ENCODE peak calls at places on chromosomes 5 and 9, in ten cellular contexts. R is NCI-H187, L is fibroblast of pulmonary artery, J is hippocampal formation, V is endothelial cell, N is NCI-H1417, T is suprapubic skin, W is NCI-H1092 treated with DMSO at 0.1 percent for 48 hours, Z is AG08396, X is Ammon's horn. F is an unnamed sample.

GRCh38 chr5:4199461-4199860 is 603.8 kb downstream of the IRX1 start:
- DNase-seq in R (no peak), L (no peak), J (no peak), V (no peak), N (no peak), T (no peak), W (no peak), Z (no peak), X (no peak), F (no peak)

GRCh38 chr5:169094586-169095409 is 206.1 kb downstream of the SLIT3 start:
- DNase-seq in R (no peak), L (peak), J (no peak), V (no peak), N (no peak), T (no peak), W (no peak), Z (peak), X (no peak), F (no peak)

GRCh38 chr5:149761461-149761860 is 31.4 kb downstream of the PPARGC1B start:
- DNase-seq in R (no peak), L (no peak), J (no peak), V (no peak), N (no peak), T (no peak), W (no peak), Z (no peak), X (no peak), F (no peak)

GRCh38 chr9:6243746-6244145 is 28.1 kb downstream of the IL33 start:
- DNase-seq in R (no peak), L (no peak), J (no peak), V (no peak), N (no peak), T (no peak), W (no peak), Z (no peak), X (no peak), F (no peak)

GRCh38 chr5:10724799-10725507 is 36.1 kb downstream of the DAP start:
- DNase-seq in R (no peak), L (peak), J (no peak), V (no peak), N (no peak), T (no peak), W (peak), Z (peak), X (no peak), F (no peak)

GRCh38 chr9:95880011-95880690 is 4.7 kb downstream of the ERCC6L2 start:
- DNase-seq in R (no peak), L (peak), J (no peak), V (no peak), N (no peak), T (no peak), W (no peak), Z (peak), X (no peak), F (no peak)

GRCh38 chr9:136847065-136847826 is 2.0 kb upstream of the PHPT1 start:
- DNase-seq in R (no peak), L (peak), J (no peak), V (peak), N (no peak), T (no peak), W (no peak), Z (no peak), X (no peak), F (no peak)

GRCh38 chr9:110089681-110090370 is 118.1 kb downstream of the C9orf152 start:
- DNase-seq in R (no peak), L (no peak), J (no peak), V (no peak), N (peak), T (no peak), W (peak), Z (no peak), X (no peak), F (no peak)

GRCh38 chr5:95986937-95987520 is 25.4 kb upstream of the ELL2 start:
- DNase-seq in R (no peak), L (no peak), J (no peak), V (no peak), N (no peak), T (no peak), W (no peak), Z (no peak), X (no peak), F (no peak)

GRCh38 chr5:158746979-158747378 is 352.7 kb downstream of the EBF1 start:
- DNase-seq in R (no peak), L (no peak), J (no peak), V (no peak), N (no peak), T (no peak), W (no peak), Z (no peak), X (no peak), F (no peak)

GRCh38 chr5:55668356-55668755 is 43.8 kb downstream of the SLC38A9 start:
- DNase-seq in R (no peak), L (peak), J (no peak), V (no peak), N (no peak), T (no peak), W (no peak), Z (peak), X (no peak), F (no peak)

GRCh38 chr5:77218263-77218662 is 7.8 kb downstream of the PDE8B start:
- DNase-seq in R (no peak), L (no peak), J (no peak), V (no peak), N (no peak), T (no peak), W (no peak), Z (no peak), X (no peak), F (no peak)

GRCh38 chr9:78714591-78714990 is 417.7 kb downstream of the PSAT1 start:
- DNase-seq in R (no peak), L (no peak), J (no peak), V (no peak), N (no peak), T (no peak), W (no peak), Z (no peak), X (no peak), F (no peak)

GRCh38 chr5:111486055-111486454 is 26.3 kb downstream of the STARD4 start:
- DNase-seq in R (no peak), L (no peak), J (no peak), V (no peak), N (no peak), T (no peak), W (no peak), Z (no peak), X (no peak), F (no peak)

GRCh38 chr9:128118472-128118857 is 9.1 kb downstream of the PTGES2 start:
- DNase-seq in R (no peak), L (no peak), J (no peak), V (no peak), N (no peak), T (no peak), W (no peak), Z (no peak), X (no peak), F (no peak)

GRCh38 chr9:38619556-38620447 is 594 bp downstream of the ANKRD18A start:
- DNase-seq in R (no peak), L (no peak), J (no peak), V (peak), N (no peak), T (no peak), W (peak), Z (no peak), X (no peak), F (no peak)

GRCh38 chr5:135944967-135945560 is 9.7 kb downstream of the LECT2 start:
- DNase-seq in R (peak), L (peak), J (peak), V (peak), N (peak), T (no peak), W (peak), Z (peak), X (peak), F (peak)

GRCh38 chr5:10912435-10912834 is 151.4 kb upstream of the DAP start:
- DNase-seq in R (no peak), L (no peak), J (no peak), V (no peak), N (no peak), T (no peak), W (no peak), Z (no peak), X (peak), F (no peak)

GRCh38 chr9:137168907-137169763 is 716 bp downstream of the LRRC26 start:
- DNase-seq in R (no peak), L (no peak), J (peak), V (peak), N (peak), T (no peak), W (peak), Z (peak), X (no peak), F (peak)

GRCh38 chr5:159581502-159582249 is 251.4 kb upstream of the IL12B start:
- DNase-seq in R (no peak), L (peak), J (no peak), V (no peak), N (peak), T (no peak), W (peak), Z (peak), X (peak), F (no peak)

GRCh38 chr5:51273871-51274270 is 109.4 kb upstream of the ISL1 start:
- DNase-seq in R (no peak), L (no peak), J (no peak), V (no peak), N (no peak), T (no peak), W (no peak), Z (no peak), X (no peak), F (no peak)

GRCh38 chr5:96297867-96298266 is 135.2 kb downstream of the PCSK1 start:
- DNase-seq in R (no peak), L (peak), J (no peak), V (no peak), N (no peak), T (no peak), W (no peak), Z (peak), X (no peak), F (no peak)

GRCh38 chr9:98709968-98710965 is 1.5 kb upstream of the GABBR2 start:
- DNase-seq in R (no peak), L (peak), J (no peak), V (peak), N (no peak), T (no peak), W (no peak), Z (peak), X (no peak), F (no peak)